ENCODE peak calls at places on chromosomes 16 and 17, in six cellular contexts. P, Z, A, W, H and U are unnamed samples. For H3K4me1, the result is how much of the 10 kb centered on the place peaks cover.

GRCh38 chr16:84928679-84929420 is 82.5 kb downstream of the ZDHHC7 start:
- DNase-seq in A (no peak), W (no peak), Z (peak), P (no peak), H (no peak), U (no peak)

GRCh38 chr17:79707931-79708891 is 22.5 kb upstream of the ENPP7 start:
- DNase-seq in H (peak), P (peak), W (no peak), Z (no peak), A (peak), U (no peak)

GRCh38 chr17:29615492-29616299 is 7.0 kb downstream of the CORO6 start:
- DNase-seq in W (peak), H (peak), P (peak), A (peak), Z (peak), U (peak)

GRCh38 chr16:30741461-30741914 is 6.7 kb upstream of the PHKG2 start:
- DNase-seq in P (peak), H (no peak), Z (peak), W (peak), A (no peak), U (peak)

GRCh38 chr16:84959045-84959576 is 52.2 kb downstream of the ZDHHC7 start:
- DNase-seq in Z (no peak), A (no peak), H (no peak), P (peak), W (no peak), U (no peak)

GRCh38 chr16:12661656-12662172 is 142.0 kb downstream of the CPPED1 start:
- DNase-seq in H (peak), P (peak), Z (no peak), A (peak), W (no peak), U (no peak)

GRCh38 chr17:16929281-16929680 is 42.6 kb downstream of the TNFRSF13B start:
- DNase-seq in Z (no peak), A (no peak), H (no peak), P (no peak), W (no peak), U (peak)

GRCh38 chr17:77404812-77405581 is 264.2 kb downstream of the SEC14L1 start:
- DNase-seq in W (peak), Z (no peak), A (no peak), H (peak), P (no peak), U (peak)

GRCh38 chr17:27241346-27241946 is 52.5 kb upstream of the WSB1 start:
- DNase-seq in W (no peak), H (no peak), Z (no peak), P (peak), A (no peak), U (no peak)

GRCh38 chr16:2184962-2185361 is 11.4 kb downstream of the CASKIN1 start:
- DNase-seq in P (no peak), W (no peak), Z (no peak), A (no peak), H (no peak), U (no peak)

GRCh38 chr16:10988879-10989278 is 44.5 kb downstream of the CLEC16A start:
- DNase-seq in Z (no peak), P (no peak), W (no peak), A (no peak), H (no peak), U (no peak)

GRCh38 chr16:1102921-1103648 is 7.0 kb upstream of the C1QTNF8 start:
- DNase-seq in A (peak), H (peak), W (peak), Z (no peak), P (peak), U (peak)

GRCh38 chr16:23423496-23424049 is 29.4 kb downstream of the COG7 start:
- DNase-seq in H (no peak), A (no peak), P (peak), Z (peak), W (peak), U (peak)

GRCh38 chr16:3012828-3013420 is at the start of gene CLDN9:
- DNase-seq in Z (no peak), H (no peak), A (peak), P (peak), W (no peak), U (peak)

GRCh38 chr17:59154335-59154720 is 658 bp downstream of the SKA2 start:
- DNase-seq in W (peak), H (peak), P (peak), Z (no peak), A (peak), U (peak)

GRCh38 chr17:57751348-57751970 is 6.4 kb upstream of the CCDC182 start:
- DNase-seq in A (no peak), Z (no peak), P (no peak), H (no peak), W (no peak), U (no peak)

GRCh38 chr17:47993964-47994363 is 23.1 kb downstream of the CDK5RAP3 start:
- DNase-seq in W (no peak), P (no peak), H (no peak), A (no peak), Z (no peak), U (no peak)

GRCh38 chr17:47989159-47989558 is 18.2 kb downstream of the CDK5RAP3 start:
- DNase-seq in W (no peak), P (no peak), A (no peak), Z (no peak), H (no peak), U (no peak)

GRCh38 chr17:47989700-47990099 is 18.8 kb downstream of the CDK5RAP3 start:
- DNase-seq in W (no peak), H (no peak), Z (no peak), A (peak), P (no peak), U (no peak)

GRCh38 chr17:47993031-47993546 is 22.2 kb downstream of the CDK5RAP3 start:
- DNase-seq in A (no peak), H (no peak), P (no peak), W (no peak), Z (no peak), U (no peak)

DNA sequence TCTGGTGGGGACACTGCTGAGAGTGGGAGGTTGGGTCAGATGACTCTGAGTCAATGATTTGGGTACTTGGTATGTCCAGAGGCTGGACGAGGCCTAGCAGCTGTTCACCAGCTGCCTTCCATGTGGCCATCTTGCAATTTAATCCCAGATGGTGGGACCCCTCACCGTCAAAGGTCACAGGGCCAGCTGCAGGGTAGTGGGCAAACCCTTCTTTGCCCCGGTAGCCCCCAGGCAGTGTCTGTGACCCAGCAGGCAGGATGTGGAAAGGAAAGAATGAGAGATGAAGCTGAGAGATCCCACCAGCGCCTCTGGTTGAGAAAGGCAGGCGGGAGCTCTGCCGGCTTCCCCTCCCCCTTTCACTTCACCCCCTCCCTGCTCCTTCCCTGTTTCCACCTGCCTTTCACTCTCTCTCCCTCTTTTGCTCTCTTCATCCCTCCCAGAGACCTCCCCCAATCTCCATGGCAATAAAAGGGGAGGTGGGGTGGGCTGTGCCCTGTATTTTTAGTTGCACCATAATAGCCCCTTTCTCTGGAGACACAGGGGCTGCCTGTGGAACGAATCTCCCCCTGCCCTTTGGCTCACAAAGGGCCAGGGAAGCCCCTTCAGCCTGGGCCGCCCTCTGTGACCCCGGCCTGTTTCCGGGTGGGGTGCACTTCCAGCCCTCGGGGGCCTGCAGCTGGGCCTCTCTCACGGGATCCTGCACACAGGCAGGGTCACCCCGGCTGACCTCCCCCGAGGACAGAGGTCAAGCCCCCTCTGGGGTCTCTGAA is 20.2 kb downstream of the CDK5RAP3 start:
- DNase-seq in Z (no peak), W (no peak), H (no peak), A (no peak), P (peak), U (no peak)
- H3K4me1 ChIP-seq in Z (under half), W (under half), H (under half), A (under half), P (under half), U (under half)

GRCh38 chr16:4465977-4466779 is 8.2 kb downstream of the NMRAL1 start:
- DNase-seq in Z (no peak), W (no peak), A (no peak), H (no peak), P (no peak), U (no peak)

GRCh38 chr16:4463522-4464163 is 10.8 kb downstream of the NMRAL1 start:
- DNase-seq in A (no peak), Z (no peak), H (no peak), W (no peak), P (no peak), U (no peak)

GRCh38 chr16:4460936-4461249 is 13.5 kb downstream of the NMRAL1 start:
- DNase-seq in A (no peak), Z (no peak), H (no peak), P (no peak), W (no peak), U (no peak)

GRCh38 chr16:4455951-4456350 is 18.5 kb downstream of the NMRAL1 start:
- DNase-seq in P (no peak), A (no peak), W (no peak), Z (no peak), H (no peak), U (no peak)

DNA sequence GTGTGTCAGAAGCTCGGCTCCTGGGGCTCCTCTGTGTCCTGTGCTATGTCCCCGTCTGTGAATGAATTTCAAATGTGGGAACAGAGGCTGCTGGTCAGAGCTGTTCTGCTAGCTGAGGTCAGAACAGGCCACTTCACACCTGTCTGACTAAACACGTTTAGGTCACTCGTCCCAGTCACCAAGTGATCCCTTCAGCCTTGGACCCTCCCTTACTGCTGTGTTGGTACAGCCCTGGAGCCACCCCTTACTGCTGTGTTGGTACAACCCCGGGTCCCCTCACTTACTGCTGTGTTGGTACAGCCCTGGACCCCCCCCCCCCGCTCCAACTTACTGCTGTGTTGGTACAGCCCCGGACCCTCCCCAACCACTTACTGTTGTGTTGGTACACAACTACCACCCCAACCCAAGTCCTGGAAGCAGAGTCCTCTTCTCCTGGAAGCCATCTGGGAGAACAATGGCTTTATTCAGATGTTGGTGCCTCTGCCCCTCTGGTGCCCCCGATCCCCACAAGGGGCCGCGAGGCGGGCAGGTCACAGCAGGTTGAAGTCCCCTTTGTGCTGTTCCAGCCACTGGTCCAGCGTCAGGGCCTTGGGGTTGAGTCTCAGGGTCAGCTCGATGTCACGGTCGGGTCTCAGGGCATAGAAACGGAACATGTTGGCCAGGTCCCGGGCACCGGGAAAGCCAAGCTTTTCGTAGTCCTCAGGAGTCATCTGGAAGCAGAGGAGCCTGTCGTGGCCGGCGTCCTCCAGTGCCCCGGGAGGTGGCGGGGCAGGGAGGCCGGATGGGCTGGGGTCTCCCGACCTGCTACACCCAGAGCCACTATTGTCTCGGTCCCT is 13.0 kb downstream of the NMRAL1 start:
- DNase-seq in Z (no peak), H (no peak), P (peak), A (no peak), W (no peak), U (no peak)
- H3K27ac ChIP-seq in Z (no peak), H (no peak), P (peak), A (no peak), W (no peak), U (no peak)

DNA sequence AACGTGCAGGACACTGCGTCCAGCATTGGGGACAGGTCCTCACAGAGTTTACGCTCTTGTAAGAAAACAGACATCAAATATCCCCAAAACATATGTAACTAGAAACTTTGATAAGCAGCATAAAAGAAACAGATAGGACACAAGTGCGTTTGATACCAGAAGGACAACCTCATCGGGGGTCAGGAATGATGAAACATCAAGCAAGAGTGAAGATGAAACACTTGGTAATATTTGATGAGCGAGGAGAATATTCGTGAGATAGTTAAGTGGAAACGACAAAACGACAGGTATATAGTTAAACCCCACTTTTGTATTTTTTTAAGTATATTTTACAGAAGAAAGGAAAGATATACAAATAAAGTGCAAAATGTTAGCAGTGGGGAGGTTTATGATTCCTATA is 55.9 kb downstream of the NXN start:
- DNase-seq in Z (no peak), P (no peak), A (no peak), H (no peak), W (no peak), U (no peak)
- H3K4me1 ChIP-seq in Z (under half), P (under half), A (under half), H (under half), W (under half), U (under half)

GRCh38 chr17:66778531-66778930 is 56.4 kb upstream of the CACNG5 start:
- DNase-seq in W (no peak), H (no peak), A (no peak), Z (no peak), P (peak), U (no peak)

GRCh38 chr17:66782866-66783265 is 52.1 kb upstream of the CACNG5 start:
- DNase-seq in P (peak), H (no peak), W (no peak), Z (no peak), A (no peak), U (no peak)

GRCh38 chr17:66783656-66784381 is 51.1 kb upstream of the CACNG5 start:
- DNase-seq in W (no peak), Z (no peak), H (no peak), P (peak), A (no peak), U (no peak)

GRCh38 chr17:66779186-66779585 is 55.7 kb upstream of the CACNG5 start:
- DNase-seq in A (no peak), H (no peak), Z (no peak), W (no peak), P (peak), U (no peak)

GRCh38 chr17:66781135-66781534 is 53.8 kb upstream of the CACNG5 start:
- DNase-seq in P (no peak), W (no peak), Z (no peak), H (no peak), A (no peak), U (no peak)
- H3K27ac ChIP-seq in P (no peak), W (no peak), Z (no peak), H (no peak), A (no peak), U (no peak)

GRCh38 chr16:81478876-81479496 is 34.4 kb downstream of the CMIP start:
- DNase-seq in A (no peak), W (peak), P (no peak), Z (no peak), H (no peak), U (no peak)
- H3K4me1 ChIP-seq in A (under half), W (half or more), P (under half), Z (under half), H (under half), U (half or more)

GRCh38 chr17:37740861-37741260 is 4.0 kb downstream of the HNF1B start:
- DNase-seq in Z (no peak), W (no peak), A (no peak), P (no peak), H (no peak), U (no peak)
- H3K27ac ChIP-seq in Z (no peak), W (peak), A (no peak), P (no peak), H (no peak), U (peak)

DNA sequence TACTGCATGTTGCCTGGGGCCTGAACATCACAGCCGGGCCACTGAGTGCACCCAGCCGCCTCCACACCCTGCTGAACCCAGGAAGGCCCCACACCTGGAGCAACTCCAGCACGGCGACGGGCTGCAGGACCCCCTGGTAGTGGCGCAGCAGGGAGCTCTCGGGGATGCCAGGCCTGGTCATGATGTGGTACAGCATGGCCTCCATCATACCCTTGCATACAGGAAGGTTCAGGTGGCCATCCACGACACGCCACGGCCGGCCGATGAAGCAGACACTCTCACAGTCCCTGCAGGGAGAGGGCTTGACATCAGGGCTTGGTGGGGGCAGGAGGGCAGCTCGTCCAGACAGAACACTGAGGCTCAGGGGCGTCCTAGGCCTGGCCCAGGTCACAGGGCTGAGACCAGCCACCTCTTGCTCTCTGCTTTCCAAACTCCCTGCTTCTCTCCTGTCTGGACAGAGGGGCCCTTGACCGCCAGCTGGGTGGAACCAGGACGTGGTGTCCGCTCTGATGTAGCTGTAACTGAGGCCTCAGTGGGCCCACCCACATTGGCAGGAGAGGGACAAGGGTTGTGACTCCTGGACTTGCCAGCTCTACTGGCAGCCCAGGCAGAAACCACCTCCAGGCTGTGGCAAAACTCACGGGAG is 60.3 kb downstream of the IL21R start:
- DNase-seq in A (no peak), Z (no peak), W (peak), P (no peak), H (no peak), U (no peak)
- H3K4me1 ChIP-seq in A (under half), Z (under half), W (under half), P (under half), H (under half), U (under half)

GRCh38 chr17:38697061-38697820 is 7.8 kb upstream of the MLLT6 start:
- DNase-seq in H (no peak), Z (no peak), A (peak), P (no peak), W (no peak), U (no peak)

GRCh38 chr17:38691154-38691553 is 13.9 kb upstream of the MLLT6 start:
- DNase-seq in Z (no peak), H (no peak), A (no peak), W (no peak), P (peak), U (no peak)

GRCh38 chr17:38693700-38694329 is 11.3 kb upstream of the MLLT6 start:
- DNase-seq in W (peak), H (no peak), A (no peak), Z (peak), P (peak), U (no peak)
- H3K27ac ChIP-seq in W (peak), H (no peak), A (no peak), Z (peak), P (no peak), U (peak)

GRCh38 chr16:56422896-56423441 is 2.4 kb downstream of the AMFR start:
- DNase-seq in W (no peak), H (no peak), A (no peak), P (no peak), Z (no peak), U (no peak)
- H3K4me1 ChIP-seq in W (under half), H (under half), A (under half), P (under half), Z (half or more), U (under half)

GRCh38 chr17:61583242-61583641 is 7.8 kb downstream of the NACA2 start:
- DNase-seq in Z (no peak), A (peak), P (no peak), W (no peak), H (no peak), U (no peak)

GRCh38 chr17:61581611-61582349 is 9.2 kb downstream of the NACA2 start:
- DNase-seq in A (no peak), W (no peak), P (no peak), H (no peak), Z (no peak), U (no peak)

GRCh38 chr17:61583660-61584264 is 7.3 kb downstream of the NACA2 start:
- DNase-seq in A (no peak), W (no peak), Z (no peak), P (no peak), H (no peak), U (no peak)

GRCh38 chr17:61584266-61584665 is 6.8 kb downstream of the NACA2 start:
- DNase-seq in W (no peak), H (no peak), A (no peak), P (no peak), Z (no peak), U (no peak)

GRCh38 chr17:61582593-61582992 is 8.4 kb downstream of the NACA2 start:
- DNase-seq in Z (no peak), A (no peak), P (no peak), H (no peak), W (no peak), U (no peak)
- H3K27ac ChIP-seq in Z (no peak), A (no peak), P (no peak), H (no peak), W (no peak), U (no peak)